ENCODE peak calls at places on chromosomes 4 and X, in ten cellular contexts. Z is upper lobe of right lung; D is T-helper 9 cell; G is hippocampal formation; U is activated naive CD8-positive, alpha-beta T cell treated with anti-CD3 and anti-CD28 coated beads, Interleukin-2, amount 50 U/mL, for 24 hours; T is NCI-H1417; M is naive B cell; A is mucosa of descending colon; R is NCI-H1092 treated with DMSO at 0.1 percent for 48 hours; Y is AG09319. C is an unnamed sample.
A peak's percentile ranks its signal among the peaks of the same experiment; 100 is the strongest.

GRCh38 chrX:105451426-105451825 is 230.9 kb upstream of the TEX13A start:
- DNase-seq in U (no peak), Y (no peak), D (no peak), G (no peak), R (no peak), A (no peak), T (no peak), Z (no peak), M (no peak), C (no peak)

GRCh38 chr4:149292422-149293055 is 523.1 kb downstream of the IQCM start:
- DNase-seq in A (no peak), U (no peak), G (no peak), Y (no peak), Z (no peak), T (no peak), D (no peak), R (no peak), M (no peak), C (no peak)

GRCh38 chrX:104126856-104127255 is 14.5 kb downstream of the ZCCHC18 start:
- DNase-seq in U (no peak), D (no peak), T (no peak), G (no peak), Z (no peak), Y (no peak), A (no peak), R (no peak), M (no peak), C (no peak)

GRCh38 chr4:1285790-1286553 is 3.7 kb upstream of the MAEA start:
- DNase-seq in U (peak; percentile 63), A (no peak), Y (no peak), D (peak; percentile 26), T (no peak), M (peak; percentile 17), G (no peak), R (no peak), Z (no peak), C (peak; percentile 69)

GRCh38 chr4:141955696-141956095 is 319.3 kb downstream of the IL15 start:
- DNase-seq in M (no peak), R (no peak), Z (no peak), G (no peak), D (no peak), T (no peak), A (no peak), U (no peak), Y (no peak), C (no peak)

GRCh38 chr4:37528161-37528560 is 158.0 kb downstream of the RELL1 start:
- DNase-seq in A (no peak), U (no peak), D (no peak), T (no peak), G (no peak), R (no peak), M (no peak), Z (no peak), Y (no peak), C (no peak)

GRCh38 chr4:176303938-176304337 is 15.8 kb upstream of the SPCS3 start:
- DNase-seq in A (no peak), Y (no peak), T (no peak), Z (no peak), D (no peak), U (no peak), G (no peak), R (no peak), M (no peak), C (no peak)

GRCh38 chrX:153934473-153935325 is at the start of gene NAA10:
- DNase-seq in D (peak; percentile 46), M (peak; percentile 63), U (peak; percentile 65), T (peak; percentile 89), A (peak; percentile 83), Y (peak; percentile 31), R (peak; percentile 72), G (peak; percentile 50), Z (peak; percentile 86), C (peak; percentile 75)

GRCh38 chrX:100681581-100681980 is 37.6 kb downstream of the SRPX2 start:
- DNase-seq in M (no peak), R (no peak), T (no peak), D (no peak), A (no peak), Y (no peak), Z (no peak), U (no peak), G (no peak), C (no peak)

GRCh38 chr4:105622269-105622668 is 69.8 kb downstream of the ARHGEF38 start:
- DNase-seq in A (no peak), G (no peak), Z (no peak), D (no peak), Y (no peak), T (no peak), R (no peak), U (no peak), M (no peak), C (no peak)

GRCh38 chr4:110533940-110534339 is 58.0 kb downstream of the ENPEP start:
- DNase-seq in Y (peak; percentile 75), R (no peak), G (no peak), D (no peak), T (no peak), A (no peak), M (no peak), Z (no peak), U (no peak), C (peak; percentile 54)

GRCh38 chrX:96834137-96834536 is 49.6 kb upstream of the RPA4 start:
- DNase-seq in G (no peak), T (no peak), Y (no peak), U (no peak), D (no peak), A (no peak), R (no peak), Z (no peak), M (no peak), C (no peak)

GRCh38 chr4:5370286-5370685 is 319.0 kb downstream of the STK32B start:
- DNase-seq in T (no peak), A (no peak), G (no peak), R (no peak), Z (no peak), Y (no peak), U (no peak), M (no peak), D (no peak), C (no peak)

GRCh38 chr4:77695769-77696168 is 90.1 kb downstream of the CXCL13 start:
- DNase-seq in M (no peak), Y (peak; percentile 38), R (no peak), G (no peak), D (no peak), A (no peak), T (no peak), Z (no peak), U (no peak), C (no peak)